ENCODE peak calls at places on chromosomes 4 and X, in ten cellular contexts. I, W, O, R, M, L, Q, P, A and T are unnamed samples.

GRCh38 chr4:26726655-26727387 is 133.8 kb upstream of the STIM2 start:
- DNase-seq in I (no peak), W (no peak), O (no peak), R (no peak), M (no peak), L (no peak), Q (no peak), P (no peak), A (no peak), T (no peak)

GRCh38 chr4:25007608-25008007 is 23.1 kb downstream of the LGI2 start:
- DNase-seq in I (peak; percentile 49), W (no peak), O (no peak), R (no peak), M (no peak), L (no peak), Q (no peak), P (no peak), A (no peak), T (no peak)

GRCh38 chr4:153645183-153645582 is 38.9 kb upstream of the TLR2 start:
- DNase-seq in I (no peak), W (no peak), O (no peak), R (no peak), M (no peak), L (no peak), Q (no peak), P (peak; percentile 19), A (no peak), T (no peak)

GRCh38 chrX:19059063-19059462 is 63.2 kb downstream of the ADGRG2 start:
- DNase-seq in I (no peak), W (no peak), O (no peak), R (no peak), M (no peak), L (no peak), Q (no peak), P (no peak), A (no peak), T (no peak)

GRCh38 chrX:20414066-20414465 is 147.4 kb upstream of the RPS6KA3 start:
- DNase-seq in I (no peak), W (no peak), O (no peak), R (no peak), M (no peak), L (no peak), Q (no peak), P (no peak), A (no peak), T (no peak)

GRCh38 chr4:7760228-7760627 is 179.4 kb downstream of the AFAP1 start:
- DNase-seq in I (peak; percentile 41), W (no peak), O (no peak), R (no peak), M (no peak), L (no peak), Q (no peak), P (no peak), A (no peak), T (no peak)

GRCh38 chr4:121675715-121676114 is 21.1 kb downstream of the ANXA5 start:
- DNase-seq in I (no peak), W (no peak), O (peak; percentile 44), R (no peak), M (no peak), L (no peak), Q (peak; percentile 44), P (no peak), A (no peak), T (no peak)

GRCh38 chr4:14908635-14909034 is 93.6 kb upstream of the CPEB2 start:
- DNase-seq in I (no peak), W (no peak), O (no peak), R (no peak), M (no peak), L (no peak), Q (peak; percentile 60), P (no peak), A (no peak), T (no peak)

GRCh38 chr4:88865466-88865865 is 167.8 kb upstream of the NAP1L5 start:
- DNase-seq in I (no peak), W (no peak), O (no peak), R (no peak), M (no peak), L (no peak), Q (no peak), P (no peak), A (no peak), T (no peak)

GRCh38 chrX:116284383-116284782 is 113.8 kb downstream of the AGTR2 start:
- DNase-seq in I (no peak), W (no peak), O (no peak), R (no peak), M (no peak), L (no peak), Q (no peak), P (no peak), A (no peak), T (no peak)

GRCh38 chrX:56793533-56794320 is 64.7 kb downstream of the NBDY start:
- DNase-seq in I (no peak), W (peak; percentile 22), O (no peak), R (no peak), M (no peak), L (peak; percentile 19), Q (no peak), P (no peak), A (no peak), T (no peak)

GRCh38 chr4:111542056-111542455 is 603.2 kb upstream of the FAM241A start:
- DNase-seq in I (no peak), W (no peak), O (no peak), R (no peak), M (no peak), L (no peak), Q (no peak), P (no peak), A (no peak), T (no peak)

GRCh38 chr4:6607368-6608050 is 32.5 kb downstream of the MAN2B2 start:
- DNase-seq in I (no peak), W (no peak), O (no peak), R (no peak), M (no peak), L (no peak), Q (no peak), P (no peak), A (no peak), T (no peak)

GRCh38 chrX:69307736-69308135 is 142.5 kb upstream of the PJA1 start:
- DNase-seq in I (no peak), W (no peak), O (no peak), R (no peak), M (no peak), L (no peak), Q (no peak), P (peak; percentile 24), A (no peak), T (no peak)

GRCh38 chrX:140664939-140665338 is 44.6 kb upstream of the LINC00632 start:
- DNase-seq in I (no peak), W (no peak), O (no peak), R (no peak), M (no peak), L (no peak), Q (peak; percentile 19), P (no peak), A (no peak), T (no peak)
- TF ChIP-seq CTCF in I (peak; percentile 12), W (peak; percentile 37), O (peak; percentile 47), R (peak; percentile 74), M (no peak), L (peak; percentile 26), Q (no peak), P (peak; percentile 22), A (peak; percentile 57), T (no peak)

GRCh38 chr4:791866-792630 is 33.9 kb downstream of the CPLX1 start:
- DNase-seq in I (peak; percentile 60), W (peak; percentile 69), O (no peak), R (no peak), M (no peak), L (no peak), Q (no peak), P (peak; percentile 69), A (peak; percentile 76), T (no peak)
- TF ChIP-seq CTCF in I (no peak), W (no peak), O (peak; percentile 12), R (no peak), M (no peak), L (no peak), Q (no peak), P (no peak), A (no peak), T (no peak)

DNA sequence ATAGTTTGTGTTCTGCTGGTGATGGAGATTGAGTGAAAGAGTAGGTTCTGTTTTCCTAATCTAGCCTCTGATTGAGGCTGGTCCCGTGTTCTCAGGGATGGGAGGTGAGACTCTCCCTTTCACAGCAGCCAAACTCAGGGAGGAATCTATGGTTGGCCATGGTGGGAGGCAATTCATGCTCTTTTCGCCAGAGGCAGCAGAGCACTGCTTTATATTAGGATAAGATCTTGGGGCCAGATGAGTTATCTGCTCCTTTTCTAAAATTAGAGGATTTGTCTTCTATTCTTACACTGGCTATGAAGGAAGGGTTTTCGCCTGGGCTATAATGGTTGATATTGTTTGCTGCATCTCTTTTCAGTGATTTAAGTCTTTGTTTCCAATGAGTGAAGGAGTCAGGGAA is 63.9 kb upstream of the NLGN4X start:
- DNase-seq in I (no peak), W (no peak), O (no peak), R (no peak), M (no peak), L (no peak), Q (no peak), P (peak; percentile 18), A (no peak), T (no peak)
- TF ChIP-seq CTCF in I (no peak), W (no peak), O (no peak), R (peak; percentile 44), M (no peak), L (no peak), Q (no peak), P (no peak), A (no peak), T (no peak)

GRCh38 chrX:145533534-145533933 is 284.1 kb upstream of the SLITRK2 start:
- DNase-seq in I (no peak), W (no peak), O (no peak), R (no peak), M (no peak), L (no peak), Q (no peak), P (no peak), A (no peak), T (no peak)

DNA sequence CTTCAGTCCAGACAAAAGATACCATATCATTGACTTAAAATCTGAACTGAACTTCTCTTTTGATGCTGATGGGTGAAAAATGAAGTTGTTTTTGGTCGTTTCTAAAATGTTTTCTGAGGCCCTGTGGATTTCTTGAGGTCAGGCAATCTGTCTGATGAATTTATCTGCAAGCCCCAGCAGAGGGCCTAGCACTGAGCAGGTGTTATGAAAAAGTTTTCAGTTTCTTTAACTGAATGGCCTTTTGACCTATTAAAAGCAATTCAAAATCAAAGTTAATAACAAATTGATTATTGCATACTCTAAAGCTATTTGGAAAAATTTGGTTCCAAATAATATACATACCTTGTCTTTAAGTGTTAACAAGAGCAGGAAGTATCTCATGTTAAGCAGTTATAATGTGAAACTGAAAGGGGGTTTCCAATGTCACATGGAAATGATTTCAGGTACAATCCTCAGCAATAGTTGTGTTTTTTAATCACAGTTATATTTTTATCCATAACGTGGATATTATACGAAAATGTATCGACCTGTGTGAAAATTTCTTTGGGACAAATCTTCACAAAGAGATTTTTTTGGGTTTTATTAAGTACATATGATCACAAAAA is 285.0 kb downstream of the SPANXN1 start:
- DNase-seq in I (no peak), W (no peak), O (no peak), R (no peak), M (no peak), L (no peak), Q (no peak), P (no peak), A (no peak), T (no peak)
- TF ChIP-seq CTCF in I (no peak), W (no peak), O (no peak), R (no peak), M (no peak), L (no peak), Q (no peak), P (no peak), A (no peak), T (no peak)